ENCODE peak calls at places on chromosomes 2 and 18, in six cellular contexts. D, B, H, T, Z and E are unnamed samples.

GRCh38 chr2:119062652-119063051 is 95.9 kb downstream of the C1QL2 start:
- DNase-seq in Z (no peak), B (no peak), D (no peak), H (no peak), T (no peak), E (no peak)

GRCh38 chr2:33276868-33277503 is 199.5 kb upstream of the RASGRP3 start:
- DNase-seq in B (no peak), D (no peak), H (no peak), Z (no peak), T (no peak), E (no peak)

GRCh38 chr18:36419913-36420531 is 122.5 kb downstream of the FHOD3 start:
- DNase-seq in Z (no peak), D (peak), B (no peak), T (no peak), H (no peak), E (no peak)

GRCh38 chr2:128523490-128523889 is 204.8 kb upstream of the HS6ST1 start:
- DNase-seq in T (no peak), B (peak), H (no peak), D (no peak), Z (no peak), E (no peak)

GRCh38 chr2:28751102-28751955 is at the start of gene PPP1CB:
- DNase-seq in D (peak), Z (peak), H (peak), B (peak), T (peak), E (peak)

GRCh38 chr2:56017784-56018183 is 94.2 kb upstream of the EFEMP1 start:
- DNase-seq in T (no peak), B (peak), H (no peak), D (no peak), Z (no peak), E (no peak)

GRCh38 chr2:148021059-148021985 is at the start of gene MBD5:
- DNase-seq in H (peak), B (peak), T (no peak), Z (peak), D (peak), E (peak)

GRCh38 chr18:2325308-2325849 is 245.9 kb downstream of the METTL4 start:
- DNase-seq in B (no peak), H (no peak), Z (no peak), D (peak), T (no peak), E (no peak)

GRCh38 chr2:110931648-110932047 is 189.1 kb upstream of the BCL2L11 start:
- DNase-seq in T (no peak), H (no peak), B (no peak), D (peak), Z (no peak), E (no peak)